ENCODE peak calls at places on chromosomes 7 and 10, in six cellular contexts. R is brain microvascular endothelial cell, Z is heart right ventricle, J is RWPE1, I is psoas muscle, B is epithelial cell of esophagus. G is an unnamed sample.

GRCh38 chr10:132974249-132974796 is 32.0 kb upstream of the CFAP46 start:
- DNase-seq in B (no peak), R (no peak), Z (no peak), J (no peak), I (no peak), G (peak)

GRCh38 chr10:22246680-22247391 is 29.0 kb upstream of the EBLN1 start:
- DNase-seq in Z (no peak), J (peak), B (peak), R (peak), I (no peak), G (no peak)

GRCh38 chr10:26334232-26334931 is 103.8 kb upstream of the APBB1IP start:
- DNase-seq in I (no peak), B (no peak), J (no peak), R (no peak), Z (no peak), G (no peak)

GRCh38 chr7:18936265-18936664 is 181.2 kb downstream of the TWIST1 start:
- DNase-seq in B (no peak), Z (no peak), I (no peak), J (no peak), R (no peak), G (no peak)

GRCh38 chr10:3516191-3516590 is 268.8 kb downstream of the KLF6 start:
- DNase-seq in R (no peak), I (no peak), J (no peak), B (no peak), Z (no peak), G (no peak)

GRCh38 chr7:36868727-36869411 is 144.6 kb upstream of the AOAH start:
- DNase-seq in I (no peak), R (no peak), J (no peak), Z (no peak), B (no peak), G (no peak)

GRCh38 chr7:25858562-25859411 is 293.2 kb upstream of the NFE2L3 start:
- DNase-seq in Z (no peak), B (no peak), R (no peak), J (no peak), I (no peak), G (no peak)

GRCh38 chr10:132649651-132650360 is 112.2 kb downstream of the INPP5A start:
- DNase-seq in J (no peak), I (peak), B (no peak), R (no peak), Z (no peak), G (no peak)

GRCh38 chr10:51607436-51607835 is 92.0 kb downstream of the CSTF2T start:
- DNase-seq in B (no peak), R (no peak), Z (no peak), J (no peak), I (no peak), G (no peak)

GRCh38 chr10:123472606-123473005 is 193.5 kb upstream of the GPR26 start:
- DNase-seq in B (no peak), R (no peak), J (no peak), I (no peak), Z (no peak), G (no peak)

GRCh38 chr7:53473371-53473770 is 437.9 kb downstream of the POM121L12 start:
- DNase-seq in Z (no peak), B (peak), J (no peak), I (no peak), R (no peak), G (no peak)

GRCh38 chr10:58952747-58953466 is 223.5 kb upstream of the PHYHIPL start:
- DNase-seq in I (no peak), R (peak), B (peak), J (peak), Z (peak), G (no peak)

GRCh38 chr10:90313548-90314325 is 544.1 kb downstream of the HTR7 start:
- DNase-seq in R (peak), I (no peak), Z (no peak), J (peak), B (peak), G (no peak)

GRCh38 chr7:139568813-139569490 is 45.5 kb downstream of the CLEC2L start:
- DNase-seq in Z (no peak), B (no peak), J (no peak), I (no peak), R (no peak), G (no peak)

GRCh38 chr7:39130740-39131538 is 153.2 kb downstream of the POU6F2 start:
- DNase-seq in B (no peak), Z (no peak), J (no peak), R (no peak), I (no peak), G (no peak)

GRCh38 chr10:93968452-93969044 is 25.2 kb upstream of the PLCE1 start:
- DNase-seq in B (no peak), R (no peak), I (no peak), J (no peak), Z (peak), G (no peak)

GRCh38 chr7:152341039-152341913 is 94.5 kb downstream of the KMT2C start:
- DNase-seq in Z (peak), R (peak), B (peak), I (no peak), J (peak), G (no peak)

GRCh38 chr10:49746626-49747302 is 15.4 kb downstream of the OGDHL start:
- DNase-seq in I (no peak), Z (no peak), J (no peak), B (no peak), R (no peak), G (no peak)

GRCh38 chr10:96299383-96299782 is 4.9 kb upstream of the DNTT start:
- DNase-seq in Z (no peak), R (no peak), J (no peak), I (no peak), B (no peak), G (no peak)

GRCh38 chr7:9945882-9946281 is 1027.8 kb upstream of the PHF14 start:
- DNase-seq in Z (no peak), B (peak), I (no peak), R (no peak), J (no peak), G (no peak)

GRCh38 chr7:154680894-154681659 is 321.8 kb downstream of the PAXIP1 start:
- DNase-seq in I (no peak), J (no peak), R (no peak), Z (no peak), B (no peak), G (no peak)

GRCh38 chr10:119209050-119209735 is 1.8 kb downstream of the GRK5 start:
- DNase-seq in I (peak), J (peak), R (peak), B (peak), Z (peak), G (no peak)

GRCh38 chr7:148799893-148800545 is 84.1 kb downstream of the EZH2 start:
- DNase-seq in J (no peak), Z (no peak), R (no peak), I (no peak), B (no peak), G (no peak)

GRCh38 chr10:86583983-86584382 is 62.4 kb upstream of the WAPL start:
- DNase-seq in I (no peak), Z (no peak), J (no peak), B (peak), R (no peak), G (no peak)

GRCh38 chr10:86642499-86642898 is 11.8 kb upstream of the OPN4 start:
- DNase-seq in Z (no peak), R (no peak), I (no peak), J (peak), B (peak), G (no peak)

GRCh38 chr7:151013728-151014497 is 10.4 kb downstream of the ATG9B start:
- DNase-seq in R (peak), Z (peak), I (peak), B (peak), J (no peak), G (peak)

GRCh38 chr10:2867788-2868299 is 199.5 kb upstream of the PFKP start:
- DNase-seq in B (no peak), Z (no peak), J (no peak), R (no peak), I (no peak), G (no peak)

GRCh38 chr7:149006345-149006725 is 22.0 kb downstream of the PDIA4 start:
- DNase-seq in R (no peak), J (no peak), B (no peak), Z (no peak), I (no peak), G (no peak)

GRCh38 chr7:117322741-117323584 is at the start of gene WNT2:
- DNase-seq in J (no peak), I (no peak), Z (no peak), B (peak), R (no peak), G (no peak)

GRCh38 chr10:67864560-67865371 is 19.7 kb upstream of the SIRT1 start:
- DNase-seq in B (no peak), Z (no peak), R (no peak), J (no peak), I (no peak), G (no peak)

GRCh38 chr10:75070478-75071163 is 40.8 kb upstream of the SAMD8 start:
- DNase-seq in J (no peak), I (no peak), R (no peak), Z (peak), B (no peak), G (no peak)

GRCh38 chr7:44639701-44640321 is 33.4 kb downstream of the OGDH start:
- DNase-seq in Z (peak), R (peak), J (peak), I (peak), B (peak), G (no peak)

GRCh38 chr10:110410329-110411046 is 87.2 kb upstream of the DUSP5 start:
- DNase-seq in J (peak), B (peak), I (peak), Z (no peak), R (peak), G (peak)

GRCh38 chr10:14383266-14383665 is 52.5 kb upstream of the FRMD4A start:
- DNase-seq in J (no peak), R (peak), B (peak), I (no peak), Z (no peak), G (no peak)

GRCh38 chr10:79148452-79149344 is 79.9 kb downstream of the ZMIZ1 start:
- DNase-seq in Z (peak), B (peak), I (peak), J (peak), R (no peak), G (peak)

GRCh38 chr10:14608381-14609001 is 166.2 kb downstream of the FAM107B start:
- DNase-seq in J (no peak), Z (no peak), I (peak), B (no peak), R (no peak), G (peak)

GRCh38 chr7:159066816-159067601 is 77.7 kb downstream of the VIPR2 start:
- DNase-seq in B (no peak), I (no peak), R (no peak), J (no peak), Z (no peak), G (no peak)

GRCh38 chr7:144908943-144909556 is 73.2 kb upstream of the TPK1 start:
- DNase-seq in R (no peak), I (no peak), J (no peak), B (no peak), Z (no peak), G (no peak)

GRCh38 chr10:133278577-133279265 is 2.1 kb upstream of the ADAM8 start:
- DNase-seq in R (peak), J (peak), I (no peak), Z (peak), B (peak), G (peak)

GRCh38 chr7:31648288-31648687 is 38.7 kb upstream of the PPP1R17 start:
- DNase-seq in B (peak), J (peak), I (no peak), R (peak), Z (no peak), G (no peak)
- TF ChIP-seq CTCF in B (peak), J (peak), I (no peak), R (peak), Z (no peak), G (peak)

GRCh38 chr7:130695840-130696239 is 9.5 kb upstream of the TSGA13 start:
- DNase-seq in Z (no peak), B (peak), J (peak), R (peak), I (no peak), G (no peak)
- TF ChIP-seq CTCF in Z (peak), B (peak), J (peak), R (peak), I (peak), G (peak)

GRCh38 chr10:80453392-80453714 is 757 bp upstream of the TSPAN14 start:
- DNase-seq in Z (no peak), R (no peak), J (no peak), B (no peak), I (no peak), G (no peak)
- TF ChIP-seq CTCF in Z (no peak), R (no peak), J (no peak), B (no peak), I (no peak), G (no peak)

GRCh38 chr7:146736446-146737190 is 620.0 kb downstream of the CNTNAP2 start:
- DNase-seq in J (no peak), R (peak), B (peak), I (no peak), Z (no peak), G (no peak)
- TF ChIP-seq CTCF in J (peak), R (no peak), B (no peak), I (no peak), Z (no peak), G (no peak)

GRCh38 chr7:34823650-34824258 is 165.7 kb downstream of the NPSR1 start:
- DNase-seq in B (peak), R (peak), I (peak), J (peak), Z (peak), G (no peak)
- TF ChIP-seq CTCF in B (peak), R (peak), I (peak), J (peak), Z (peak), G (peak)

GRCh38 chr10:11706911-11707567 is 35.1 kb upstream of the ECHDC3 start:
- DNase-seq in I (no peak), Z (no peak), R (no peak), J (no peak), B (no peak), G (no peak)
- TF ChIP-seq CTCF in I (no peak), Z (no peak), R (peak), J (no peak), B (no peak), G (no peak)

DNA sequence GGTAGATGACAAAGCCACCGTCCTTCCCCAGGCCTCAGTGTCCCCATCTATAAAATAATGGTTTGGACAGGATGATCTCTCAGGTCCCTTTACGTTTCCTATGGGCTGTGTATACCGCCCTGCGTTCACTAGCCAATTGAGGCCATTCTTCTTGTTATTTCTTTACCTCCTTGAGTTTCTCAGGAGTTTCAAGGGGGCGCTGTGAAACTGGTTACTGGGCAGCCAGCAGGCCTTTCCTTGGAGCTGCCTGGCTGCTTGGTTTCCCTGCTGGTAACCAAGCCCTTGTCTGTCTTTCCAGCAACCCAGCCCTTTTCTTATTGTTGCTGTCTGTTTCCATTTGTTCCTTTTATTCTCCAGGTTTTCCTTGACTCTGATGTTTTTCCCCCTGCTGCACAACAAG is 26.9 kb downstream of the FGF8 start:
- DNase-seq in R (no peak), B (no peak), J (no peak), I (no peak), Z (no peak), G (no peak)
- TF ChIP-seq CTCF in R (peak), B (no peak), J (no peak), I (no peak), Z (no peak), G (no peak)

GRCh38 chr10:113301342-113301984 is 251.4 kb upstream of the HABP2 start:
- DNase-seq in J (no peak), Z (no peak), R (no peak), I (no peak), B (no peak), G (no peak)
- TF ChIP-seq CTCF in J (no peak), Z (no peak), R (peak), I (no peak), B (no peak), G (no peak)